ENCODE peak calls at places on chromosomes 11 and 22, in eight cellular contexts. E is endodermal cell, I is PC-3, Y is fibroblast of villous mesenchyme, O is tibial artery, D is fibroblast of pulmonary artery, C is mucosa of descending colon, V is GM12865. T is an unnamed sample.

GRCh38 chr11:64697663-64698375 is 25.2 kb downstream of the NRXN2 start:
- DNase-seq in E (no peak), I (no peak), Y (no peak), O (no peak), D (no peak), C (no peak), V (no peak), T (no peak)

GRCh38 chr11:111310088-111310487 is 11.7 kb downstream of the POU2AF3 start:
- DNase-seq in E (no peak), I (peak), Y (no peak), O (no peak), D (no peak), C (no peak), V (no peak), T (peak)

GRCh38 chr11:46879056-46879585 is 33.0 kb upstream of the CKAP5 start:
- DNase-seq in E (no peak), I (no peak), Y (no peak), O (no peak), D (no peak), C (no peak), V (no peak), T (no peak)

GRCh38 chr22:45678961-45679912 is 7.6 kb downstream of the ATXN10 start:
- DNase-seq in E (no peak), I (peak), Y (peak), O (no peak), D (no peak), C (no peak), V (peak), T (no peak)

GRCh38 chr11:76801736-76802135 is 18.6 kb downstream of the TSKU start:
- DNase-seq in E (no peak), I (peak), Y (no peak), O (no peak), D (no peak), C (no peak), V (no peak), T (peak)

GRCh38 chr11:17782145-17782544 is 47.6 kb downstream of the KCNC1 start:
- DNase-seq in E (no peak), I (no peak), Y (no peak), O (no peak), D (no peak), C (no peak), V (no peak), T (no peak)

GRCh38 chr11:827146-827860 is 416 bp upstream of the CRACR2B start:
- DNase-seq in E (peak), I (no peak), Y (no peak), O (no peak), D (no peak), C (peak), V (peak), T (no peak)

GRCh38 chr22:46360097-46360496 is 24.6 kb downstream of the TRMU start:
- DNase-seq in E (peak), I (no peak), Y (no peak), O (no peak), D (no peak), C (peak), V (no peak), T (no peak)

GRCh38 chr11:128555606-128556005 is 31.8 kb downstream of the ETS1 start:
- DNase-seq in E (peak), I (peak), Y (peak), O (no peak), D (peak), C (peak), V (no peak), T (no peak)

GRCh38 chr22:49011769-49012598 is 815.7 kb downstream of the BRD1 start:
- DNase-seq in E (peak), I (no peak), Y (no peak), O (peak), D (no peak), C (no peak), V (no peak), T (no peak)

GRCh38 chr22:24186892-24187670 is 5.8 kb downstream of the SUSD2 start:
- DNase-seq in E (no peak), I (no peak), Y (no peak), O (peak), D (no peak), C (peak), V (peak), T (no peak)

GRCh38 chr11:43021466-43021865 is 290.3 kb upstream of the API5 start:
- DNase-seq in E (peak), I (peak), Y (no peak), O (no peak), D (no peak), C (no peak), V (peak), T (no peak)

GRCh38 chr11:65574963-65575567 is 788 bp upstream of the EHBP1L1 start:
- DNase-seq in E (peak), I (peak), Y (peak), O (no peak), D (no peak), C (peak), V (no peak), T (peak)

GRCh38 chr11:110331626-110332025 is 35.2 kb upstream of the RDX start:
- DNase-seq in E (no peak), I (no peak), Y (no peak), O (no peak), D (no peak), C (no peak), V (no peak), T (no peak)

GRCh38 chr22:47307326-47307725 is 544.9 kb downstream of the TBC1D22A start:
- DNase-seq in E (no peak), I (peak), Y (peak), O (no peak), D (peak), C (no peak), V (no peak), T (no peak)

GRCh38 chr22:33969052-33969451 is 48.8 kb upstream of the LARGE1 start:
- DNase-seq in E (no peak), I (peak), Y (no peak), O (no peak), D (no peak), C (no peak), V (no peak), T (no peak)

GRCh38 chr11:114061053-114062049 is 1.8 kb downstream of the ZBTB16 start:
- DNase-seq in E (peak), I (no peak), Y (peak), O (peak), D (peak), C (peak), V (no peak), T (peak)

GRCh38 chr11:100789500-100789899 is 102.4 kb downstream of the ARHGAP42 start:
- DNase-seq in E (no peak), I (peak), Y (peak), O (no peak), D (no peak), C (no peak), V (no peak), T (no peak)

GRCh38 chr11:108592591-108593213 is 866 bp downstream of the EXPH5 start:
- DNase-seq in E (peak), I (peak), Y (no peak), O (no peak), D (no peak), C (peak), V (peak), T (no peak)

GRCh38 chr11:76185511-76185910 is 20.8 kb downstream of the WNT11 start:
- DNase-seq in E (no peak), I (no peak), Y (no peak), O (peak), D (no peak), C (no peak), V (no peak), T (no peak)

GRCh38 chr11:32118025-32118974 is 27.4 kb downstream of the RCN1 start:
- DNase-seq in E (no peak), I (peak), Y (peak), O (no peak), D (peak), C (no peak), V (no peak), T (no peak)

GRCh38 chr11:45652781-45653180 is 12.6 kb downstream of the CHST1 start:
- DNase-seq in E (no peak), I (peak), Y (no peak), O (no peak), D (peak), C (no peak), V (no peak), T (no peak)

GRCh38 chr11:20353829-20354434 is 9.6 kb upstream of the HTATIP2 start:
- DNase-seq in E (peak), I (peak), Y (peak), O (no peak), D (peak), C (no peak), V (peak), T (no peak)

GRCh38 chr11:79119491-79120284 is 321.1 kb downstream of the TENM4 start:
- DNase-seq in E (no peak), I (no peak), Y (no peak), O (no peak), D (no peak), C (no peak), V (no peak), T (no peak)

GRCh38 chr11:128448487-128448886 is 138.9 kb downstream of the ETS1 start:
- DNase-seq in E (peak), I (peak), Y (no peak), O (no peak), D (peak), C (peak), V (no peak), T (no peak)

GRCh38 chr22:32714458-32715250 is 86.9 kb upstream of the TIMP3 start:
- DNase-seq in E (no peak), I (no peak), Y (peak), O (no peak), D (peak), C (no peak), V (no peak), T (no peak)

GRCh38 chr11:9851366-9851765 is 187.5 kb downstream of the SWAP70 start:
- DNase-seq in E (no peak), I (peak), Y (peak), O (no peak), D (peak), C (no peak), V (no peak), T (no peak)

GRCh38 chr11:45280449-45280848 is 5.7 kb downstream of the SYT13 start:
- DNase-seq in E (no peak), I (no peak), Y (no peak), O (no peak), D (peak), C (no peak), V (no peak), T (no peak)

GRCh38 chr11:119683783-119684182 is 45.2 kb downstream of the NECTIN1 start:
- DNase-seq in E (no peak), I (peak), Y (no peak), O (no peak), D (no peak), C (no peak), V (no peak), T (peak)

GRCh38 chr11:74288161-74288560 is 23.3 kb downstream of the P4HA3 start:
- DNase-seq in E (no peak), I (peak), Y (peak), O (no peak), D (peak), C (no peak), V (no peak), T (peak)

GRCh38 chr11:70025308-70025707 is 52.8 kb upstream of the ANO1 start:
- DNase-seq in E (no peak), I (no peak), Y (no peak), O (no peak), D (no peak), C (no peak), V (no peak), T (no peak)

GRCh38 chr11:96130061-96130460 is 206.2 kb upstream of the MTMR2 start:
- DNase-seq in E (no peak), I (no peak), Y (no peak), O (no peak), D (no peak), C (no peak), V (peak), T (no peak)

GRCh38 chr11:77636738-77637344 is 753 bp downstream of the CLNS1A start:
- DNase-seq in E (no peak), I (no peak), Y (no peak), O (no peak), D (no peak), C (no peak), V (peak), T (no peak)

GRCh38 chr11:47987781-47988180 is 7.4 kb downstream of the PTPRJ start:
- DNase-seq in E (no peak), I (no peak), Y (no peak), O (no peak), D (no peak), C (peak), V (no peak), T (no peak)
- H3K4me3 ChIP-seq in E (no peak), I (no peak), Y (no peak), O (no peak), D (no peak), C (no peak), V (no peak), T (no peak)

GRCh38 chr11:115613004-115613403 is 108.8 kb upstream of the CADM1 start:
- DNase-seq in E (no peak), I (no peak), Y (no peak), O (no peak), D (no peak), C (no peak), V (no peak), T (no peak)

GRCh38 chr11:115610908-115611307 is 106.7 kb upstream of the CADM1 start:
- DNase-seq in E (no peak), I (no peak), Y (no peak), O (no peak), D (no peak), C (no peak), V (no peak), T (no peak)

GRCh38 chr11:115611343-115611742 is 107.1 kb upstream of the CADM1 start:
- DNase-seq in E (no peak), I (no peak), Y (no peak), O (no peak), D (no peak), C (no peak), V (no peak), T (no peak)

GRCh38 chr11:115613986-115614625 is 109.9 kb upstream of the CADM1 start:
- DNase-seq in E (no peak), I (peak), Y (peak), O (no peak), D (no peak), C (no peak), V (no peak), T (no peak)

GRCh38 chr11:115612331-115612730 is 108.1 kb upstream of the CADM1 start:
- DNase-seq in E (peak), I (no peak), Y (no peak), O (no peak), D (no peak), C (no peak), V (no peak), T (no peak)
- H3K4me3 ChIP-seq in E (no peak), I (no peak), Y (no peak), O (no peak), D (no peak), C (no peak), V (no peak), T (no peak)

GRCh38 chr11:19283998-19284397 is 43.3 kb upstream of the E2F8 start:
- DNase-seq in E (peak), I (no peak), Y (no peak), O (no peak), D (no peak), C (no peak), V (no peak), T (no peak)

GRCh38 chr11:19284881-19285280 is 44.1 kb upstream of the E2F8 start:
- DNase-seq in E (peak), I (no peak), Y (no peak), O (no peak), D (no peak), C (no peak), V (no peak), T (no peak)

GRCh38 chr11:19279455-19279854 is 38.7 kb upstream of the E2F8 start:
- DNase-seq in E (peak), I (no peak), Y (no peak), O (no peak), D (no peak), C (no peak), V (peak), T (no peak)

GRCh38 chr11:19281555-19281954 is 40.8 kb upstream of the E2F8 start:
- DNase-seq in E (no peak), I (no peak), Y (no peak), O (no peak), D (no peak), C (no peak), V (no peak), T (no peak)

GRCh38 chr11:19281041-19281440 is 40.3 kb upstream of the E2F8 start:
- DNase-seq in E (no peak), I (no peak), Y (peak), O (no peak), D (no peak), C (no peak), V (peak), T (no peak)
- H3K4me3 ChIP-seq in E (no peak), I (no peak), Y (no peak), O (no peak), D (no peak), C (no peak), V (peak), T (no peak)

GRCh38 chr11:86802146-86802545 is 1.8 kb downstream of the PRSS23 start:
- DNase-seq in E (no peak), I (no peak), Y (no peak), O (no peak), D (peak), C (no peak), V (no peak), T (no peak)

GRCh38 chr11:86800956-86801264 is 568 bp downstream of the PRSS23 start:
- DNase-seq in E (no peak), I (no peak), Y (peak), O (no peak), D (peak), C (no peak), V (no peak), T (no peak)

GRCh38 chr11:86803641-86804040 is 3.3 kb downstream of the PRSS23 start:
- DNase-seq in E (no peak), I (peak), Y (no peak), O (no peak), D (peak), C (no peak), V (no peak), T (no peak)

GRCh38 chr11:86803136-86803535 is 2.8 kb downstream of the PRSS23 start:
- DNase-seq in E (no peak), I (no peak), Y (no peak), O (no peak), D (no peak), C (no peak), V (no peak), T (no peak)

GRCh38 chr11:86802601-86803051 is 2.3 kb downstream of the PRSS23 start:
- DNase-seq in E (peak), I (peak), Y (peak), O (no peak), D (peak), C (no peak), V (peak), T (peak)
- H3K4me3 ChIP-seq in E (peak), I (peak), Y (peak), O (peak), D (peak), C (no peak), V (no peak), T (no peak)

GRCh38 chr11:71446942-71447688 is 1.1 kb downstream of the DHCR7 start:
- DNase-seq in E (no peak), I (peak), Y (peak), O (peak), D (peak), C (peak), V (no peak), T (no peak)
- H3K4me3 ChIP-seq in E (peak), I (peak), Y (peak), O (peak), D (peak), C (no peak), V (peak), T (peak)

GRCh38 chr22:30776476-30776875 is 81.8 kb downstream of the OSBP2 start:
- DNase-seq in E (no peak), I (no peak), Y (no peak), O (no peak), D (no peak), C (no peak), V (no peak), T (no peak)
- H3K4me3 ChIP-seq in E (no peak), I (no peak), Y (no peak), O (no peak), D (no peak), C (no peak), V (no peak), T (no peak)

GRCh38 chr22:36863979-36864378 is 3.2 kb downstream of the NCF4 start:
- DNase-seq in E (no peak), I (no peak), Y (no peak), O (no peak), D (no peak), C (no peak), V (no peak), T (no peak)

GRCh38 chr22:36860821-36861659 is at the start of gene NCF4:
- DNase-seq in E (no peak), I (no peak), Y (no peak), O (peak), D (no peak), C (peak), V (peak), T (no peak)

GRCh38 chr22:36863281-36863680 is 2.5 kb downstream of the NCF4 start:
- DNase-seq in E (no peak), I (no peak), Y (no peak), O (no peak), D (no peak), C (no peak), V (peak), T (no peak)

GRCh38 chr22:36864454-36865215 is 3.8 kb downstream of the NCF4 start:
- DNase-seq in E (peak), I (no peak), Y (no peak), O (no peak), D (no peak), C (no peak), V (no peak), T (no peak)

DNA sequence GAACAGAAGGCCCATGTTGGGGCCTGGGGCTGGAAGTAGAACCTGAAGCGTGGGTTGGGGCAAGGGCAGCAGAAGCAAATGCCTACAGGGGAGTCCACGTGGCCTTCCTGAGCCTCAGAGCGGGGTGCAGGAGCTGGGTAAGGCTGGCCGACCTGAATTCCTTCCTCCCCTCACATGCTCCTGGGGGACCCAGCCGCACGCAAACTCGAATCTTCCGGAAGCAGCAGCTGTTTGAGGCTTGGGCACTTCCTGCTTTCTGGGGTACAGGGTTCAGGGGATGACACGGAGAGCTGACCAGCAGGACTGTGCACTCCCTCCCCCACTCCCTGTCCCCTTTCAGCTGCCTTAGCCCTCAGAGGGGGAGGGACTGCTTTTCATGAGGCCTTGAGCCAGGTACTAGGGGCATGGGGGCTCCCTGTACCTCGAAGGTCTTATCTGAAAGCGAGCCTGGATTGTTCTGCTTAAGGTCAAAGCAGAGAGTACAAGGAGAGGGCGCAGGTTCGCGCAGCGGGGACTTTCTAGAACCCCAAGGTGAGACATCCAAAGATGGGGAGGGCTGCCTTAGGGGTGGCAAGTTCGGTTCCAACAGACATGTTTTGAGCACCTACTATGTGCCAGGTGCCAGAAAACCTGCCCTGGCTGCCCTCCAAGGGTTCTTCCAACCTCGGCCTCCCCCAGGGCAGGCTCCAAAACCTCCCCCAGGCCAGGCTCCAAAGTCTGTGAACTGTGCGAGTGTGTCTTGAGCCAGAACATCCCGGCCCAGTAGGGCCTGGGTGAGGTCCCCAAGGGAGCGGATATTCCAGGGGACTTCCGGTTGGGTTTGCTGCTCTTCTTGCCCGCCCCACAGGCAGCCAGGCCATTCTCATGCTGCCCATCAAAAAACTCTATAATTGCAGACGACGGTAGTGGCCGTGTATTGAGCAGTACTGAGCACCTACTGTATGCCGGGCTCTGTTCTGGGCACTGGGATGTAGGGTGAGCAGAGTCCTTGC is 1.7 kb downstream of the NCF4 start:
- DNase-seq in E (no peak), I (no peak), Y (no peak), O (no peak), D (no peak), C (peak), V (peak), T (no peak)
- H3K4me3 ChIP-seq in E (no peak), I (no peak), Y (no peak), O (no peak), D (no peak), C (no peak), V (peak), T (no peak)

GRCh38 chr11:134071766-134072403 is 3.0 kb downstream of the JAM3 start:
- DNase-seq in E (no peak), I (no peak), Y (peak), O (no peak), D (no peak), C (no peak), V (no peak), T (no peak)
- H3K4me3 ChIP-seq in E (no peak), I (no peak), Y (no peak), O (no peak), D (no peak), C (no peak), V (no peak), T (no peak)

T was measured in LNCaP clone FGC.